ENCODE peak calls at places on chromosomes 6 and 20, in ten cellular contexts. One of them, this sample, is unnamed.

GRCh38 chr6:109165392-109165964 is 70.2 kb downstream of the CEP57L1 start:
- DNase-seq in 8988T: no peak
- DNase-seq in activated CD4-positive, CD25-positive, alpha-beta regulatory T cell treated with anti-CD3 and anti-CD28 coated beads, Interleukin-2, amount 50 U/mL, for 16 hours: no peak
- DNase-seq in DMS 273 treated with DMSO at 0.1 percent for 48 hours: no peak
- DNase-seq in HEK293T: peak; percentile 10
- DNase-seq in psoas muscle: peak; percentile 59
- DNase-seq in BJ: peak; percentile 22
- DNase-seq in transverse colon: peak; percentile 15
- DNase-seq in GM10248: no peak
- DNase-seq in activated CD8-positive, alpha-beta T cell treated with anti-CD3 and anti-CD28 coated beads, Interleukin-2, amount 10 ng/mL, durations not matched to agents 7 days and 5 days: no peak
- DNase-seq in this sample: no peak

GRCh38 chr6:169977434-169978265 is 226.2 kb downstream of the ERMARD start:
- DNase-seq in HEK293T: no peak
- DNase-seq in 8988T: no peak
- DNase-seq in activated CD8-positive, alpha-beta T cell treated with anti-CD3 and anti-CD28 coated beads, Interleukin-2, amount 10 ng/mL, durations not matched to agents 7 days and 5 days: no peak
- DNase-seq in activated CD4-positive, CD25-positive, alpha-beta regulatory T cell treated with anti-CD3 and anti-CD28 coated beads, Interleukin-2, amount 50 U/mL, for 16 hours: no peak
- DNase-seq in GM10248: no peak
- DNase-seq in DMS 273 treated with DMSO at 0.1 percent for 48 hours: no peak
- DNase-seq in BJ: no peak
- DNase-seq in transverse colon: no peak
- DNase-seq in psoas muscle: no peak
- DNase-seq in this sample: no peak

GRCh38 chr6:130322673-130323268 is 43.0 kb upstream of the TMEM200A start:
- DNase-seq in psoas muscle: peak; percentile 53
- DNase-seq in HEK293T: peak; percentile 55
- DNase-seq in activated CD4-positive, CD25-positive, alpha-beta regulatory T cell treated with anti-CD3 and anti-CD28 coated beads, Interleukin-2, amount 50 U/mL, for 16 hours: peak; percentile 38
- DNase-seq in DMS 273 treated with DMSO at 0.1 percent for 48 hours: peak; percentile 1
- DNase-seq in GM10248: peak; percentile 31
- DNase-seq in transverse colon: peak; percentile 43
- DNase-seq in 8988T: no peak
- DNase-seq in activated CD8-positive, alpha-beta T cell treated with anti-CD3 and anti-CD28 coated beads, Interleukin-2, amount 10 ng/mL, durations not matched to agents 7 days and 5 days: peak; percentile 71
- DNase-seq in BJ: no peak
- DNase-seq in this sample: no peak

GRCh38 chr6:155325700-155326516 is 11.6 kb upstream of the TFB1M start:
- DNase-seq in 8988T: no peak
- DNase-seq in activated CD8-positive, alpha-beta T cell treated with anti-CD3 and anti-CD28 coated beads, Interleukin-2, amount 10 ng/mL, durations not matched to agents 7 days and 5 days: no peak
- DNase-seq in BJ: no peak
- DNase-seq in HEK293T: no peak
- DNase-seq in psoas muscle: no peak
- DNase-seq in transverse colon: no peak
- DNase-seq in activated CD4-positive, CD25-positive, alpha-beta regulatory T cell treated with anti-CD3 and anti-CD28 coated beads, Interleukin-2, amount 50 U/mL, for 16 hours: no peak
- DNase-seq in DMS 273 treated with DMSO at 0.1 percent for 48 hours: no peak
- DNase-seq in GM10248: no peak
- DNase-seq in this sample: no peak

GRCh38 chr20:11091496-11091895 is 417.7 kb upstream of the JAG1 start:
- DNase-seq in DMS 273 treated with DMSO at 0.1 percent for 48 hours: no peak
- DNase-seq in psoas muscle: no peak
- DNase-seq in GM10248: no peak
- DNase-seq in HEK293T: no peak
- DNase-seq in activated CD8-positive, alpha-beta T cell treated with anti-CD3 and anti-CD28 coated beads, Interleukin-2, amount 10 ng/mL, durations not matched to agents 7 days and 5 days: no peak
- DNase-seq in 8988T: no peak
- DNase-seq in BJ: no peak
- DNase-seq in activated CD4-positive, CD25-positive, alpha-beta regulatory T cell treated with anti-CD3 and anti-CD28 coated beads, Interleukin-2, amount 50 U/mL, for 16 hours: no peak
- DNase-seq in transverse colon: no peak
- DNase-seq in this sample: no peak

GRCh38 chr6:143575440-143575839 is 63.9 kb upstream of the FUCA2 start:
- DNase-seq in activated CD8-positive, alpha-beta T cell treated with anti-CD3 and anti-CD28 coated beads, Interleukin-2, amount 10 ng/mL, durations not matched to agents 7 days and 5 days: peak; percentile 73
- DNase-seq in transverse colon: peak; percentile 54
- DNase-seq in BJ: no peak
- DNase-seq in activated CD4-positive, CD25-positive, alpha-beta regulatory T cell treated with anti-CD3 and anti-CD28 coated beads, Interleukin-2, amount 50 U/mL, for 16 hours: peak; percentile 40
- DNase-seq in GM10248: peak; percentile 75
- DNase-seq in 8988T: peak; percentile 51
- DNase-seq in HEK293T: peak; percentile 84
- DNase-seq in psoas muscle: no peak
- DNase-seq in DMS 273 treated with DMSO at 0.1 percent for 48 hours: peak; percentile 34
- DNase-seq in this sample: no peak

GRCh38 chr6:80357674-80358073 is 251.2 kb downstream of the BCKDHB start:
- DNase-seq in HEK293T: no peak
- DNase-seq in GM10248: no peak
- DNase-seq in 8988T: no peak
- DNase-seq in DMS 273 treated with DMSO at 0.1 percent for 48 hours: no peak
- DNase-seq in psoas muscle: no peak
- DNase-seq in activated CD4-positive, CD25-positive, alpha-beta regulatory T cell treated with anti-CD3 and anti-CD28 coated beads, Interleukin-2, amount 50 U/mL, for 16 hours: no peak
- DNase-seq in transverse colon: no peak
- DNase-seq in activated CD8-positive, alpha-beta T cell treated with anti-CD3 and anti-CD28 coated beads, Interleukin-2, amount 10 ng/mL, durations not matched to agents 7 days and 5 days: no peak
- DNase-seq in BJ: no peak
- DNase-seq in this sample: no peak

GRCh38 chr20:22928679-22929078 is 106.4 kb upstream of the SSTR4 start:
- DNase-seq in HEK293T: no peak
- DNase-seq in psoas muscle: no peak
- DNase-seq in BJ: no peak
- DNase-seq in DMS 273 treated with DMSO at 0.1 percent for 48 hours: no peak
- DNase-seq in transverse colon: no peak
- DNase-seq in 8988T: no peak
- DNase-seq in activated CD4-positive, CD25-positive, alpha-beta regulatory T cell treated with anti-CD3 and anti-CD28 coated beads, Interleukin-2, amount 50 U/mL, for 16 hours: no peak
- DNase-seq in activated CD8-positive, alpha-beta T cell treated with anti-CD3 and anti-CD28 coated beads, Interleukin-2, amount 10 ng/mL, durations not matched to agents 7 days and 5 days: no peak
- DNase-seq in GM10248: no peak
- DNase-seq in this sample: no peak

GRCh38 chr6:99334526-99335127 is 14.8 kb downstream of the FAXC start:
- DNase-seq in activated CD4-positive, CD25-positive, alpha-beta regulatory T cell treated with anti-CD3 and anti-CD28 coated beads, Interleukin-2, amount 50 U/mL, for 16 hours: no peak
- DNase-seq in 8988T: no peak
- DNase-seq in activated CD8-positive, alpha-beta T cell treated with anti-CD3 and anti-CD28 coated beads, Interleukin-2, amount 10 ng/mL, durations not matched to agents 7 days and 5 days: peak; percentile 42
- DNase-seq in transverse colon: no peak
- DNase-seq in DMS 273 treated with DMSO at 0.1 percent for 48 hours: no peak
- DNase-seq in psoas muscle: no peak
- DNase-seq in HEK293T: peak; percentile 60
- DNase-seq in BJ: no peak
- DNase-seq in GM10248: peak; percentile 40
- DNase-seq in this sample: no peak

GRCh38 chr6:134099770-134100169 is 47.3 kb upstream of the SLC2A12 start:
- DNase-seq in transverse colon: no peak
- DNase-seq in psoas muscle: no peak
- DNase-seq in activated CD8-positive, alpha-beta T cell treated with anti-CD3 and anti-CD28 coated beads, Interleukin-2, amount 10 ng/mL, durations not matched to agents 7 days and 5 days: no peak
- DNase-seq in BJ: no peak
- DNase-seq in DMS 273 treated with DMSO at 0.1 percent for 48 hours: no peak
- DNase-seq in 8988T: no peak
- DNase-seq in HEK293T: no peak
- DNase-seq in activated CD4-positive, CD25-positive, alpha-beta regulatory T cell treated with anti-CD3 and anti-CD28 coated beads, Interleukin-2, amount 50 U/mL, for 16 hours: no peak
- DNase-seq in GM10248: no peak
- DNase-seq in this sample: no peak

GRCh38 chr20:59010995-59011873 is 4.2 kb upstream of the CTSZ start:
- DNase-seq in transverse colon: no peak
- DNase-seq in activated CD4-positive, CD25-positive, alpha-beta regulatory T cell treated with anti-CD3 and anti-CD28 coated beads, Interleukin-2, amount 50 U/mL, for 16 hours: no peak
- DNase-seq in activated CD8-positive, alpha-beta T cell treated with anti-CD3 and anti-CD28 coated beads, Interleukin-2, amount 10 ng/mL, durations not matched to agents 7 days and 5 days: peak; percentile 76
- DNase-seq in psoas muscle: no peak
- DNase-seq in 8988T: no peak
- DNase-seq in BJ: peak; percentile 75
- DNase-seq in HEK293T: no peak
- DNase-seq in DMS 273 treated with DMSO at 0.1 percent for 48 hours: no peak
- DNase-seq in GM10248: no peak
- DNase-seq in this sample: no peak

GRCh38 chr20:35404614-35405259 is 7.0 kb downstream of the UQCC1 start:
- DNase-seq in DMS 273 treated with DMSO at 0.1 percent for 48 hours: no peak
- DNase-seq in transverse colon: no peak
- DNase-seq in psoas muscle: no peak
- DNase-seq in HEK293T: no peak
- DNase-seq in activated CD4-positive, CD25-positive, alpha-beta regulatory T cell treated with anti-CD3 and anti-CD28 coated beads, Interleukin-2, amount 50 U/mL, for 16 hours: no peak
- DNase-seq in BJ: no peak
- DNase-seq in 8988T: no peak
- DNase-seq in activated CD8-positive, alpha-beta T cell treated with anti-CD3 and anti-CD28 coated beads, Interleukin-2, amount 10 ng/mL, durations not matched to agents 7 days and 5 days: peak; percentile 52
- DNase-seq in GM10248: peak; percentile 56
- DNase-seq in this sample: no peak

GRCh38 chr20:41151134-41151869 is 14.0 kb downstream of the PLCG1 start:
- DNase-seq in DMS 273 treated with DMSO at 0.1 percent for 48 hours: no peak
- DNase-seq in GM10248: no peak
- DNase-seq in transverse colon: no peak
- DNase-seq in 8988T: no peak
- DNase-seq in HEK293T: no peak
- DNase-seq in activated CD8-positive, alpha-beta T cell treated with anti-CD3 and anti-CD28 coated beads, Interleukin-2, amount 10 ng/mL, durations not matched to agents 7 days and 5 days: no peak
- DNase-seq in BJ: no peak
- DNase-seq in activated CD4-positive, CD25-positive, alpha-beta regulatory T cell treated with anti-CD3 and anti-CD28 coated beads, Interleukin-2, amount 50 U/mL, for 16 hours: no peak
- DNase-seq in psoas muscle: peak; percentile 4
- DNase-seq in this sample: no peak

GRCh38 chr20:20210327-20210726 is 157.6 kb upstream of the INSM1 start:
- DNase-seq in GM10248: no peak
- DNase-seq in activated CD4-positive, CD25-positive, alpha-beta regulatory T cell treated with anti-CD3 and anti-CD28 coated beads, Interleukin-2, amount 50 U/mL, for 16 hours: no peak
- DNase-seq in BJ: no peak
- DNase-seq in DMS 273 treated with DMSO at 0.1 percent for 48 hours: peak; percentile 30
- DNase-seq in transverse colon: no peak
- DNase-seq in HEK293T: no peak
- DNase-seq in psoas muscle: no peak
- DNase-seq in 8988T: no peak
- DNase-seq in activated CD8-positive, alpha-beta T cell treated with anti-CD3 and anti-CD28 coated beads, Interleukin-2, amount 10 ng/mL, durations not matched to agents 7 days and 5 days: no peak
- DNase-seq in this sample: no peak

GRCh38 chr6:112802154-112802553 is 455.0 kb downstream of the RFPL4B start:
- DNase-seq in BJ: peak; percentile 84
- DNase-seq in activated CD4-positive, CD25-positive, alpha-beta regulatory T cell treated with anti-CD3 and anti-CD28 coated beads, Interleukin-2, amount 50 U/mL, for 16 hours: no peak
- DNase-seq in DMS 273 treated with DMSO at 0.1 percent for 48 hours: no peak
- DNase-seq in transverse colon: no peak
- DNase-seq in activated CD8-positive, alpha-beta T cell treated with anti-CD3 and anti-CD28 coated beads, Interleukin-2, amount 10 ng/mL, durations not matched to agents 7 days and 5 days: no peak
- DNase-seq in GM10248: no peak
- DNase-seq in psoas muscle: no peak
- DNase-seq in 8988T: no peak
- DNase-seq in HEK293T: no peak
- DNase-seq in this sample: no peak

GRCh38 chr6:121733216-121733615 is 297.8 kb downstream of the GJA1 start:
- DNase-seq in GM10248: no peak
- DNase-seq in activated CD8-positive, alpha-beta T cell treated with anti-CD3 and anti-CD28 coated beads, Interleukin-2, amount 10 ng/mL, durations not matched to agents 7 days and 5 days: no peak
- DNase-seq in activated CD4-positive, CD25-positive, alpha-beta regulatory T cell treated with anti-CD3 and anti-CD28 coated beads, Interleukin-2, amount 50 U/mL, for 16 hours: no peak
- DNase-seq in DMS 273 treated with DMSO at 0.1 percent for 48 hours: no peak
- DNase-seq in psoas muscle: no peak
- DNase-seq in HEK293T: no peak
- DNase-seq in transverse colon: no peak
- DNase-seq in 8988T: no peak
- DNase-seq in BJ: peak; percentile 24
- DNase-seq in this sample: no peak

This sample was measured in Right ventricle myocardium inferior.